ENCODE peak calls at places on chromosomes 4 and X, in four cellular contexts. Q is H1, D is K562, S is GM12878. T is an unnamed sample.

GRCh38 chrX:45843518-45843917 is 642.8 kb upstream of the DIPK2B start:
- DNase-seq in Q (no peak), D (no peak), S (no peak), T (no peak)

GRCh38 chrX:110944323-110944761 is 148.7 kb upstream of the CHRDL1 start:
- DNase-seq in Q (peak; percentile 48), D (no peak), S (no peak), T (no peak)

GRCh38 chrX:18194688-18195087 is 26.0 kb downstream of the BEND2 start:
- DNase-seq in Q (no peak), D (no peak), S (no peak), T (no peak)

GRCh38 chrX:152136312-152136711 is 2.1 kb downstream of the MAGEA10 start:
- DNase-seq in Q (no peak), D (no peak), S (no peak), T (no peak)

GRCh38 chr4:55297346-55297745 is 48.7 kb upstream of the SRD5A3 start:
- DNase-seq in Q (no peak), D (peak; percentile 33), S (no peak), T (no peak)

GRCh38 chr4:103400405-103400804 is 202.3 kb upstream of the CENPE start:
- DNase-seq in Q (no peak), D (no peak), S (peak; percentile 12), T (no peak)

GRCh38 chr4:88584471-88584900 is 7.8 kb upstream of the HERC3 start:
- DNase-seq in Q (no peak), D (no peak), S (no peak), T (no peak)

GRCh38 chrX:3244955-3245354 is 101.5 kb downstream of the MXRA5 start:
- DNase-seq in Q (no peak), D (no peak), S (no peak), T (no peak)

GRCh38 chr4:85512446-85513205 is 37.7 kb downstream of the ARHGAP24 start:
- DNase-seq in Q (no peak), D (no peak), S (no peak), T (no peak)

GRCh38 chr4:288891-289290 is 16.4 kb downstream of the ZNF732 start:
- DNase-seq in Q (no peak), D (no peak), S (no peak), T (no peak)

GRCh38 chrX:22090181-22090580 is 58.1 kb downstream of the PHEX start:
- DNase-seq in Q (no peak), D (no peak), S (no peak), T (no peak)

GRCh38 chr4:6180841-6181631 is 19.3 kb downstream of the JAKMIP1 start:
- DNase-seq in Q (no peak), D (no peak), S (peak; percentile 98), T (no peak)
- TF ChIP-seq EGR1 in Q (no peak), D (no peak), S (no peak), T (no peak)

GRCh38 chr4:184016742-184017668 is 111.9 kb downstream of the STOX2 start:
- DNase-seq in Q (no peak), D (no peak), S (no peak), T (no peak)

GRCh38 chr4:184012937-184013336 is 107.8 kb downstream of the STOX2 start:
- DNase-seq in Q (no peak), D (no peak), S (no peak), T (no peak)

GRCh38 chr4:184010696-184011095 is 105.6 kb downstream of the STOX2 start:
- DNase-seq in Q (no peak), D (no peak), S (no peak), T (no peak)

GRCh38 chr4:184011810-184012209 is 106.7 kb downstream of the STOX2 start:
- DNase-seq in Q (no peak), D (no peak), S (no peak), T (no peak)

GRCh38 chr4:184014301-184014700 is 109.2 kb downstream of the STOX2 start:
- DNase-seq in Q (no peak), D (no peak), S (no peak), T (no peak)
- TF ChIP-seq EGR1 in Q (no peak), D (no peak), S (no peak), T (no peak)

DNA sequence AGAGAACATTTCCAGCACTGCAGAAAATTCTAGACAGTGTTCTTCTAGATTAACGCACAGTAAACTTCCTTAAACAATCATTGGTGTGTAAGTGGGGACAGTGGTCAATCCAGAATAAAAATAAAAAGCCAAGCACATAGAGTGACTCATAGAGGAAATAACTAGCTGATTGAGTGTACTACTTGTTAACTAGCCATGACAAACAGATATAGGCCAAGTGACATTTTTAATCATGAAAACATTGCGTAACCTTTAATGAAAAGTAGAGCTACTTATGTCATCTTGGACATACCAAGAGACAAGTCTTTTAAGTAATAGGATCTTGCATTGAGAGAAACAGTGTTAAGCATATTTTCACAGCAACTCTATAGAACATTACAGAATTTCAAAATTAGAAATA is 233.9 kb upstream of the MAB21L2 start:
- DNase-seq in Q (no peak), D (no peak), S (no peak), T (peak; percentile 41)
- TF ChIP-seq EGR1 in Q (no peak), D (no peak), S (no peak), T (no peak)

GRCh38 chr4:2593003-2593402 is 56.6 kb downstream of the FAM193A start:
- DNase-seq in Q (no peak), D (no peak), S (no peak), T (no peak)
- TF ChIP-seq EGR1 in Q (no peak), D (no peak), S (no peak), T (no peak)

GRCh38 chr4:168689791-168690190 is 192.9 kb downstream of the PALLD start:
- DNase-seq in Q (no peak), D (no peak), S (no peak), T (no peak)

GRCh38 chr4:168691621-168692376 is 194.9 kb downstream of the PALLD start:
- DNase-seq in Q (no peak), D (no peak), S (no peak), T (no peak)

GRCh38 chr4:168688584-168688983 is 191.7 kb downstream of the PALLD start:
- DNase-seq in Q (no peak), D (no peak), S (no peak), T (no peak)

GRCh38 chr4:168693750-168694470 is 197.1 kb downstream of the PALLD start:
- DNase-seq in Q (no peak), D (no peak), S (no peak), T (no peak)

DNA sequence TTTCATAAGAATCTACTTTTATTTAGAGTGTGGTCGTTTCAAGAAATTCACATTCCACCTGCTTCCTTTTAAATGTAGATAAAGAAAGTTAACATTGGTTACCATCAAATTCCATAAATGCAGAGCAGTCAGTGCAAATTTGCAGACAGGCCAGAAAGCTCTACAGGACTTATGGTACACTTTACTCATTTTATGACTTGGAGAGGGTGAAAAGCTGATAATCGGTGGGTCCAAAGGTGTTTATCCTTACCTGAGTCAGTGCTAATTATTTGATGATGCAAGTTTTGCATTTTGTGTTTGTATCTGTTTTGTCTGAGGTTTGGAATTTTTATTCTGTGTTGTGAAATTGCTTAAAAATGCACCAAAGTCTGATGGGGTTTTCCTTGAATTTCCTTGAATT is 193.3 kb downstream of the PALLD start:
- DNase-seq in Q (no peak), D (no peak), S (no peak), T (no peak)
- TF ChIP-seq EGR1 in Q (no peak), D (no peak), S (no peak), T (no peak)

DNA sequence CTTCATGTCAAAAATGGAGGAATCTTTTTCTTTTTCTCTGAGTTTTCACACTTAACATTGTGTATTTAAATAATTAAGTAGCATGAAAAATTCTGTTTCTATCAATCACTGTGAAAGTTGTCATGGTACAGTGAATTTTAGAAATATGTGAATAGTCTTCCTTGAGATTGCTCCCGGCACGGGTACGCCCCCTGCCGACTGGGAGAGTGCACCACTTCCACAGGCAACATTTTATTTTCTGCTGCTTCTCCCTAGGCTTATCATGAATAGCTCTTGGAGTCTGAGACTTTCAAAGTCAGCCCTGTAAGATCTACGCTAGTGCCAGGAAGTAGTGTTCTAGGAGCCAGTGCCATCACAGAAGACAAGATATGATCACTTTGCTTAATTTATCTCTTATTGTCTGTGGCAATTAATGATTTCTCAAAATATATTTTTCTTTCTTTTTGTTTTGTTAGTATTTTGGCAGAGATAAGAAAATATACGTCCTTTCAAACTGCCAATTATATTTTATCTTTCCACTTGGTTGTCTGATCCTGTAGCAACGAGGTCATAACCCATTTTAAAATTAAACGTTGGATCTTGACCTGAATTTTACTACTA is 763.8 kb upstream of the AADAT start:
- DNase-seq in Q (peak; percentile 69), D (peak; percentile 15), S (peak; percentile 9), T (peak; percentile 48)
- TF ChIP-seq EGR1 in Q (no peak), D (no peak), S (no peak), T (no peak)

GRCh38 chr4:54100607-54101189 is 735 bp downstream of the GSX2 start:
- DNase-seq in Q (peak; percentile 61), D (no peak), S (no peak), T (no peak)
- TF ChIP-seq EGR1 in Q (no peak), D (no peak), S (no peak), T (no peak)

DNA sequence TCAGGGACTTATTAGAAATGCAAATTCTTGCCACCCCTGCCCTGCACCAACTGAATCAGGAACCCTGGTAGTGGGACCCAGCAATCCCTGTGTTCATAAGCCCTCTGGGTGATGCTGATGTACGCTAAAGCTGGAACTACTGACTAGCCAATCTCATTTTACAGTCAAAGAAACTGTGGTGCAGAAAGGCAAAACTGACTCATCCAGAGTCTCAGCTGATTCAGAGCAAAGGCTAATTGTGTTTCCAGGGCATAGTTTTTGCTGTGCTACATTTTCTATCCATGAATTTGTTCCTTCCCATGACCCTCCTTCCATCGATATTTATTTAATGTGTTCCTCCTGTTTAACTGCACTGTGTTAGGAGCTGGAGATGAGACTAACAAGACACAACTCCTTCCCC is 207.5 kb downstream of the REPS2 start:
- DNase-seq in Q (no peak), D (no peak), S (no peak), T (no peak)
- TF ChIP-seq EGR1 in Q (no peak), D (no peak), S (no peak), T (no peak)